ENCODE peak calls at places on chromosome 16, in ten cellular contexts. F is left ventricle myocardium inferior; B is effector memory CD4-positive, alpha-beta T cell; L is RPMI7951; N is NCI-H1105; E is nephron progenitor cell; R is NCI-H460; M is activated B cell treated with CpG ODN at 0.5 μM for 24 hours; V is MM.1S; I is sciatic nerve. K is an unnamed sample.

GRCh38 chr16:17026600-17027242 is 444.0 kb downstream of the XYLT1 start:
- DNase-seq in F (no peak), B (no peak), L (no peak), N (no peak), E (no peak), R (no peak), M (no peak), V (peak), I (no peak), K (no peak)

GRCh38 chr16:68234188-68235104 is 1.5 kb downstream of the ESRP2 start:
- DNase-seq in F (no peak), B (no peak), L (no peak), N (peak), E (no peak), R (no peak), M (no peak), V (no peak), I (no peak), K (peak)

GRCh38 chr16:81163671-81164070 is 67.5 kb upstream of the GCSH start:
- DNase-seq in F (no peak), B (no peak), L (no peak), N (no peak), E (no peak), R (no peak), M (no peak), V (no peak), I (no peak), K (no peak)

GRCh38 chr16:47584464-47585225 is 123.5 kb downstream of the PHKB start:
- DNase-seq in F (no peak), B (no peak), L (no peak), N (no peak), E (no peak), R (no peak), M (no peak), V (no peak), I (no peak), K (no peak)

GRCh38 chr16:20323591-20324117 is 3.7 kb downstream of the GP2 start:
- DNase-seq in F (no peak), B (no peak), L (no peak), N (no peak), E (no peak), R (no peak), M (no peak), V (no peak), I (no peak), K (peak)

GRCh38 chr16:56589141-56590039 is at the start of gene MT3:
- DNase-seq in F (no peak), B (no peak), L (peak), N (peak), E (peak), R (no peak), M (no peak), V (no peak), I (peak), K (no peak)

GRCh38 chr16:67428146-67428731 is 2.7 kb upstream of the HSD11B2 start:
- DNase-seq in F (peak), B (peak), L (peak), N (peak), E (peak), R (peak), M (peak), V (peak), I (peak), K (peak)

GRCh38 chr16:56415849-56416248 is 9.5 kb downstream of the AMFR start:
- DNase-seq in F (no peak), B (no peak), L (no peak), N (no peak), E (no peak), R (no peak), M (no peak), V (no peak), I (no peak), K (no peak)

GRCh38 chr16:80586476-80586875 is 45.7 kb downstream of the DYNLRB2 start:
- DNase-seq in F (no peak), B (no peak), L (no peak), N (no peak), E (no peak), R (no peak), M (no peak), V (no peak), I (no peak), K (no peak)

GRCh38 chr16:50166511-50167500 is 13.7 kb downstream of the TENT4B start:
- DNase-seq in F (no peak), B (no peak), L (peak), N (no peak), E (no peak), R (no peak), M (no peak), V (no peak), I (no peak), K (no peak)

GRCh38 chr16:71627631-71628236 is 1.8 kb downstream of the MARVELD3 start:
- DNase-seq in F (no peak), B (no peak), L (no peak), N (no peak), E (no peak), R (no peak), M (no peak), V (no peak), I (no peak), K (peak)

GRCh38 chr16:75116081-75116910 is at the start of gene LDHD:
- DNase-seq in F (peak), B (no peak), L (peak), N (no peak), E (no peak), R (peak), M (no peak), V (peak), I (peak), K (peak)

GRCh38 chr16:79893445-79893844 is 292.9 kb upstream of the MAF start:
- DNase-seq in F (no peak), B (no peak), L (no peak), N (no peak), E (no peak), R (no peak), M (no peak), V (no peak), I (no peak), K (no peak)

GRCh38 chr16:50613281-50613991 is 65.2 kb downstream of the NKD1 start:
- DNase-seq in F (no peak), B (no peak), L (peak), N (no peak), E (no peak), R (no peak), M (no peak), V (no peak), I (no peak), K (no peak)

GRCh38 chr16:69566437-69567030 is 768 bp downstream of the NFAT5 start:
- DNase-seq in F (peak), B (peak), L (peak), N (no peak), E (peak), R (no peak), M (no peak), V (peak), I (peak), K (peak)

GRCh38 chr16:49532873-49533272 is 159.3 kb downstream of the C16orf78 start:
- DNase-seq in F (no peak), B (no peak), L (no peak), N (no peak), E (no peak), R (no peak), M (no peak), V (no peak), I (no peak), K (no peak)